ENCODE peak calls at places on chromosomes 11 and 22, in six cellular contexts. N, Z, C, Y, B and T are unnamed samples.

GRCh38 chr11:102771351-102771750 is 9.1 kb downstream of the MMP10 start:
- DNase-seq in N (no peak), C (no peak), Y (no peak), Z (no peak), B (no peak), T (no peak)

GRCh38 chr11:96126917-96127595 is 203.1 kb upstream of the MTMR2 start:
- DNase-seq in N (no peak), Y (no peak), B (no peak), Z (no peak), C (no peak), T (no peak)

GRCh38 chr22:38756631-38757463 is 1.0 kb upstream of the SUN2 start:
- DNase-seq in Z (no peak), C (no peak), Y (no peak), B (no peak), N (no peak), T (no peak)

GRCh38 chr11:123543796-123544195 is 110.6 kb downstream of the SCN3B start:
- DNase-seq in C (peak; percentile 42), B (no peak), Y (peak; percentile 37), N (no peak), Z (no peak), T (no peak)

GRCh38 chr11:95157824-95158223 is 68.2 kb downstream of the ENDOD1 start:
- DNase-seq in Y (no peak), C (no peak), Z (no peak), N (no peak), B (no peak), T (no peak)

GRCh38 chr22:35743466-35743865 is 25.8 kb downstream of the APOL5 start:
- DNase-seq in Z (no peak), N (no peak), Y (no peak), B (no peak), C (peak; percentile 25), T (no peak)

GRCh38 chr22:38032681-38033521 is 24.3 kb upstream of the PICK1 start:
- DNase-seq in Y (no peak), Z (no peak), B (no peak), C (peak; percentile 79), N (no peak), T (no peak)

GRCh38 chr11:94576306-94576705 is 9.1 kb downstream of the PIWIL4 start:
- DNase-seq in Y (no peak), N (no peak), Z (no peak), B (no peak), C (no peak), T (no peak)

GRCh38 chr22:44181033-44181911 is 547 bp downstream of the PARVG start:
- DNase-seq in Y (no peak), C (no peak), N (peak; percentile 59), B (no peak), Z (peak; percentile 76), T (no peak)

GRCh38 chr11:47216141-47216798 is 1.5 kb downstream of the DDB2 start:
- DNase-seq in N (peak; percentile 14), B (peak; percentile 40), Y (peak; percentile 81), Z (peak; percentile 83), C (peak; percentile 81), T (peak; percentile 60)

GRCh38 chr11:34583818-34584217 is 37.1 kb upstream of the EHF start:
- DNase-seq in B (no peak), C (no peak), Y (no peak), N (no peak), Z (no peak), T (no peak)

GRCh38 chr11:49432242-49432848 is 223.9 kb upstream of the FOLH1 start:
- DNase-seq in Z (no peak), B (no peak), Y (no peak), N (no peak), C (no peak), T (no peak)

GRCh38 chr22:36467042-36467810 is 14.2 kb downstream of the TXN2 start:
- DNase-seq in B (no peak), Y (peak; percentile 63), C (peak; percentile 91), Z (peak; percentile 83), N (no peak), T (no peak)

GRCh38 chr11:111983187-111983986 is 41.8 kb upstream of the DLAT start:
- DNase-seq in B (no peak), Z (no peak), C (peak; percentile 16), Y (no peak), N (no peak), T (peak; percentile 92)

GRCh38 chr11:10674440-10674855 is 19.1 kb downstream of the IRAG1 start:
- DNase-seq in B (peak; percentile 65), N (no peak), C (no peak), Y (no peak), Z (no peak), T (no peak)

GRCh38 chr22:49737101-49737551 is 90.5 kb downstream of the BRD1 start:
- DNase-seq in Z (peak; percentile 39), C (no peak), B (no peak), Y (no peak), N (no peak), T (peak; percentile 19)

GRCh38 chr11:35545604-35546003 is 20.2 kb upstream of the PAMR1 start:
- DNase-seq in N (no peak), Y (no peak), B (no peak), C (no peak), Z (no peak), T (no peak)

GRCh38 chr11:71206186-71206585 is 46.2 kb downstream of the SHANK2 start:
- DNase-seq in N (no peak), Y (no peak), Z (peak; percentile 9), B (peak; percentile 70), C (peak; percentile 54), T (no peak)

GRCh38 chr11:115591380-115591779 is 87.2 kb upstream of the CADM1 start:
- DNase-seq in N (no peak), Z (no peak), B (no peak), Y (no peak), C (no peak), T (no peak)

GRCh38 chr22:37180531-37181231 is 7.4 kb downstream of the C1QTNF6 start:
- DNase-seq in B (no peak), C (no peak), Z (peak; percentile 70), Y (no peak), N (no peak), T (no peak)

GRCh38 chr11:126790550-126790981 is 210.0 kb downstream of the KIRREL3 start:
- DNase-seq in Z (no peak), N (no peak), B (no peak), Y (peak; percentile 8), C (peak; percentile 73), T (peak; percentile 79)

GRCh38 chr11:528815-529728 is 6.3 kb downstream of the HRAS start:
- DNase-seq in C (no peak), B (no peak), N (no peak), Z (peak; percentile 73), Y (no peak), T (peak; percentile 44)

GRCh38 chr11:67606150-67606476 is 623 bp upstream of the NDUFV1 start:
- DNase-seq in C (peak; percentile 25), B (no peak), N (no peak), Y (no peak), Z (peak; percentile 76), T (no peak)

GRCh38 chr11:69439651-69440464 is 41.6 kb upstream of the LINC01488 start:
- DNase-seq in C (no peak), N (no peak), Z (peak; percentile 43), Y (no peak), B (no peak), T (no peak)
- H3K4me1 ChIP-seq in C (peaks cover 8% of the 10 kb centered on the region), N (peaks cover 6% of the 10 kb centered on the region), Z (no peaks in the 10 kb centered on the region), Y (peaks cover 70% of the 10 kb centered on the region), B (peaks cover 21% of the 10 kb centered on the region), T (peaks cover 15% of the 10 kb centered on the region)

GRCh38 chr22:32055069-32055468 is 12.0 kb downstream of the SLC5A1 start:
- DNase-seq in C (no peak), Y (no peak), B (no peak), N (no peak), Z (no peak), T (no peak)

GRCh38 chr22:32063701-32064100 is 20.6 kb downstream of the SLC5A1 start:
- DNase-seq in Z (no peak), Y (no peak), B (no peak), C (no peak), N (no peak), T (no peak)

GRCh38 chr22:32058656-32059280 is 15.7 kb downstream of the SLC5A1 start:
- DNase-seq in B (no peak), N (no peak), Y (no peak), Z (no peak), C (peak; percentile 37), T (no peak)

DNA sequence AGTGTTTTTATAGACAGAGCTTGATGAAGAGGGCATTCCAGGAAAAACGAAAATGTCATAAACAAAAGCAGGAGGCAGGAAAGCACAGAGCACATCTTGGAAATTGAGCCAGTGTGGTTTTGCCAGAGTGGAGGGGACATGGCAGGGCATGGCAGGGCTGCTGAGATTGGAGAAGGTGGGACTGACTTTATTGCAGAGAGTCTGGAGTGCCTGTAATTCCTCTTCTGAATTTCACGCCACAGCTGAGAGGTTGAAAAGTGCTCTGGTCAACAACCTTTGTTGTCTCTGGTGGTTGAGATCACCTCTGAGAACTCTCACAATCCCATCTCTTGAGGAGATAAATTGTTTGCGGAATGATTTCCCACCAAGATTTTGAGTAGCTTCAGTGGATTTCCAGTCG is 16.4 kb downstream of the SLC5A1 start:
- DNase-seq in Y (no peak), C (no peak), Z (no peak), N (no peak), B (no peak), T (no peak)
- H3K4me3 ChIP-seq in Y (no peak overlapping the region), C (no peak overlapping the region), Z (no peak overlapping the region), N (no peak overlapping the region), B (no peak overlapping the region), T (no peak overlapping the region)

DNA sequence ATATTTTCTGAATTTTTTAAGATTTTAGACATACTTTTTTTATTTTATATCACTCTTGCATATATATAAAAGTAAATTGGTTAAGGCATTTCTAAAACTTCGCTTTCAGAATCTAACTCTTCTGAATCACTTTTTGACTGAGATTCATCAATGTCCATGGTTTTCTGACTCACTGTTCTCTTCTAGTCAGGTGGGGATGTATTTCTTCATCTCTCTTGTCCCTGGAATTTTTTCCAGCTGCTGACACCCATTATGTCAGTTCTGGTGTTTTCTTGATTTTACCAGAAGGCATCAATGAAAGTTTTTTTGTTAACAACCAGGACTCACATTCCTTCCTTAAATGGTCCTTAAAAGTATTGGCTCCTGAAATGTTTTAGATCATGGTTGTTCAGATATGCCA is 12.8 kb downstream of the MICAL2 start:
- DNase-seq in Y (peak; percentile 80), B (no peak), N (no peak), C (peak; percentile 54), Z (no peak), T (no peak)
- H3K4me1 ChIP-seq in Y (peaks cover 97% of the 10 kb centered on the region), B (peaks cover 65% of the 10 kb centered on the region), N (peaks cover 15% of the 10 kb centered on the region), C (peaks cover 61% of the 10 kb centered on the region), Z (peaks cover 11% of the 10 kb centered on the region), T (peaks cover 10% of the 10 kb centered on the region)

DNA sequence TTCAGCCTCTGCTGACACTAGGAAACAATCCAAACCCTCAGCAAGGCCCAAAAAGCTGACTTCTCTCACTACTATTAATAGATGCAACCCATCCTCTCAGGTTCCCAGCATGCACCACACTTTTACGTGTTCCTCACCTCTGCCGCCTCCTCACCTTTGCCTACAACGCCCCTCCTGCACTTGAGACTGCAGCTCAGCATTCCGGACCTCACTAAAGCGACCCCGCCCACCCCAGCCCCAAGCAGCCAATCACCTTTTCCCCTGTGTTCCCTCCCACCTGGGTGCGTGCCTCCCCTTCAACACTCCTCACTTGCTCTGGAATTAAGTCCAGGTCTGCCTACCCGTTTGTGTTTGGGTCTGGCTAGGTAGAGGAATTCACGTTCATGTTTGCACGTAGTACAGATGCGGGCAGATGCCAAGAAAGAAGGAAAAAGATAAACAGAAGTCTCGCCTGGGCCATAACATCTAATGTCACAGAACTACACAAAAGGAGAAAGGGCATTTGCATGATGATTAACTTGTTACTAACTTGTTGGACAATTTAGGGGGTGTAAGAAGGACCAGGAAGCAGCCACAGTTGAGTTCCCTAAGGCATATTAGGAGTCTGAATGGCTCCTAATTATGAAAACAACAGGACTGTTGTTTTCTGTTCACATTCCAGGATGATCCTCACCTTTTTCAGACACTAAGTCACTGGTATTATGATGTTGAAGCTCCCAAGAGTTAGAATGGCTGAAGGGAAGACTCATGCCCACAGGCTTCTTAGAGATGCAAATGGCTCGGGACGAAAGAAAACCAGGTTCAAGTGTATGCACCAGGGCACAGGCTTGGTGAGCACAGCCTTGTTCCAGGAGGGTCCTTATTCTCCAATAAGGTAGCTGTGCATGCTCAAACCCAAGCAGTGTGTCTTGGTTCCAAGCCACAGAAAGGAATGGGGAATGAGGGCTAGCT is 102.2 kb downstream of the MICAL3 start:
- DNase-seq in Z (no peak), C (no peak), Y (peak; percentile 31), B (no peak), N (no peak), T (peak; percentile 94)
- H3K4me3 ChIP-seq in Z (no peak overlapping the region), C (no peak overlapping the region), Y (no peak overlapping the region), B (no peak overlapping the region), N (no peak overlapping the region), T (peak overlapping the region; percentile 59)